ENCODE peak calls at places on chromosomes 7 and 10, in five cellular contexts. M is SK-N-SH; S is left ventricle myocardium superior; D is activated T-helper 1 cell treated with anti-CD3 and anti-CD28 coated beads, Interleukin-2, amount 50 U/mL, for 16 hours; Z is amniotic stem cell. K is an unnamed sample.

GRCh38 chr7:142030294-142030693 is 34.6 kb downstream of the MGAM start:
- DNase-seq in M (no peak), S (no peak), D (no peak), Z (no peak), K (no peak)

GRCh38 chr7:117024811-117025210 is 71.5 kb downstream of the ST7 start:
- DNase-seq in M (no peak), S (no peak), D (no peak), Z (no peak), K (no peak)

GRCh38 chr7:116271980-116272886 is 61.9 kb downstream of the TES start:
- DNase-seq in M (peak), S (no peak), D (no peak), Z (peak), K (peak)

GRCh38 chr10:75512534-75512933 is 81.1 kb downstream of the LRMDA start:
- DNase-seq in M (no peak), S (no peak), D (no peak), Z (no peak), K (no peak)

GRCh38 chr7:23279819-23280525 is 19.2 kb upstream of the MALSU1 start:
- DNase-seq in M (no peak), S (no peak), D (no peak), Z (no peak), K (no peak)

GRCh38 chr7:29299986-29300609 is 105.5 kb downstream of the CHN2 start:
- DNase-seq in M (no peak), S (no peak), D (no peak), Z (no peak), K (no peak)

GRCh38 chr10:125661942-125662515 is 20.9 kb downstream of the TEX36 start:
- DNase-seq in M (no peak), S (no peak), D (no peak), Z (peak), K (no peak)

GRCh38 chr7:111855161-111855841 is 293.0 kb upstream of the IMMP2L start:
- DNase-seq in M (peak), S (no peak), D (no peak), Z (peak), K (peak)

K was measured in foreskin melanocyte.